ENCODE peak calls at places on chromosomes 1 and 21, in eight cellular contexts. H is cardiac muscle cell; U is CD4-positive, CD25-positive, alpha-beta regulatory T cell; Y is tibial artery; Z is coronary artery; B is skeletal muscle cell; M is astrocyte of the cerebellum; V is A549. O is an unnamed sample.

GRCh38 chr1:37741130-37741529 is 23.8 kb downstream of the EPHA10 start:
- DNase-seq in H (peak), U (no peak), Y (peak), Z (no peak), B (peak), M (no peak), V (no peak), O (peak)

GRCh38 chr1:91015358-91015780 is 6.5 kb downstream of the ZNF644 start:
- DNase-seq in H (no peak), U (no peak), Y (no peak), Z (no peak), B (no peak), M (no peak), V (no peak), O (no peak)

GRCh38 chr1:58782308-58783089 is 1.3 kb downstream of the JUN start:
- DNase-seq in H (peak), U (peak), Y (peak), Z (peak), B (no peak), M (no peak), V (no peak), O (no peak)

GRCh38 chr1:214446772-214447556 is 104.4 kb downstream of the PTPN14 start:
- DNase-seq in H (peak), U (no peak), Y (no peak), Z (no peak), B (peak), M (peak), V (peak), O (peak)

GRCh38 chr21:41897690-41898089 is 18.5 kb upstream of the PRDM15 start:
- DNase-seq in H (no peak), U (no peak), Y (no peak), Z (no peak), B (no peak), M (no peak), V (no peak), O (no peak)

GRCh38 chr1:2935184-2935583 is 86.1 kb upstream of the ACTRT2 start:
- DNase-seq in H (no peak), U (no peak), Y (no peak), Z (no peak), B (no peak), M (no peak), V (no peak), O (no peak)

GRCh38 chr1:17193222-17194132 is 11.5 kb upstream of the PADI1 start:
- DNase-seq in H (no peak), U (no peak), Y (no peak), Z (peak), B (no peak), M (no peak), V (no peak), O (no peak)

GRCh38 chr1:174222166-174222949 is 63.0 kb downstream of the RABGAP1L start:
- DNase-seq in H (peak), U (no peak), Y (no peak), Z (no peak), B (peak), M (peak), V (no peak), O (peak)

GRCh38 chr1:174623640-174624039 is 175.9 kb downstream of the GPR52 start:
- DNase-seq in H (no peak), U (no peak), Y (no peak), Z (no peak), B (no peak), M (no peak), V (no peak), O (no peak)

GRCh38 chr1:10620776-10621175 is 146.0 kb downstream of the PEX14 start:
- DNase-seq in H (no peak), U (no peak), Y (no peak), Z (no peak), B (no peak), M (no peak), V (no peak), O (no peak)

GRCh38 chr1:212935387-212935981 is 14.9 kb upstream of the VASH2 start:
- DNase-seq in H (no peak), U (no peak), Y (no peak), Z (no peak), B (no peak), M (no peak), V (no peak), O (no peak)

GRCh38 chr1:226979517-226980121 is 39.5 kb downstream of the COQ8A start:
- DNase-seq in H (no peak), U (no peak), Y (no peak), Z (peak), B (no peak), M (no peak), V (no peak), O (no peak)

GRCh38 chr21:21163904-21164303 is 165.7 kb downstream of the NCAM2 start:
- DNase-seq in H (peak), U (peak), Y (no peak), Z (no peak), B (peak), M (peak), V (peak), O (peak)

GRCh38 chr1:114609826-114610225 is 28.4 kb upstream of the BCAS2 start:
- DNase-seq in H (no peak), U (no peak), Y (no peak), Z (no peak), B (no peak), M (no peak), V (no peak), O (no peak)

GRCh38 chr1:197911857-197912696 is 5.1 kb upstream of the LHX9 start:
- DNase-seq in H (no peak), U (no peak), Y (no peak), Z (peak), B (no peak), M (no peak), V (no peak), O (no peak)

GRCh38 chr1:93448292-93448982 is 519 bp downstream of the FNBP1L start:
- DNase-seq in H (peak), U (no peak), Y (no peak), Z (no peak), B (no peak), M (no peak), V (peak), O (no peak)

GRCh38 chr1:93446837-93447451 is 974 bp upstream of the FNBP1L start:
- DNase-seq in H (peak), U (no peak), Y (no peak), Z (no peak), B (no peak), M (no peak), V (peak), O (no peak)

GRCh38 chr1:93448983-93449805 is 1.3 kb downstream of the FNBP1L start:
- DNase-seq in H (peak), U (no peak), Y (no peak), Z (no peak), B (no peak), M (no peak), V (peak), O (peak)

GRCh38 chr1:93447481-93448291 is at the start of gene FNBP1L:
- DNase-seq in H (peak), U (peak), Y (no peak), Z (peak), B (no peak), M (no peak), V (peak), O (no peak)

GRCh38 chr1:93450331-93450730 is 2.4 kb downstream of the FNBP1L start:
- DNase-seq in H (no peak), U (no peak), Y (no peak), Z (no peak), B (no peak), M (no peak), V (no peak), O (no peak)
- H3K4me3 ChIP-seq in H (no peak), U (no peak), Y (no peak), Z (no peak), B (no peak), M (no peak), V (no peak), O (peak)

GRCh38 chr1:19481826-19482398 is 3.4 kb downstream of the CAPZB start:
- DNase-seq in H (no peak), U (no peak), Y (no peak), Z (no peak), B (no peak), M (no peak), V (no peak), O (no peak)

GRCh38 chr1:19484338-19484792 is 974 bp downstream of the CAPZB start:
- DNase-seq in H (no peak), U (peak), Y (no peak), Z (no peak), B (no peak), M (no peak), V (no peak), O (no peak)

GRCh38 chr1:19484793-19485361 is 462 bp downstream of the CAPZB start:
- DNase-seq in H (peak), U (no peak), Y (no peak), Z (peak), B (no peak), M (no peak), V (peak), O (no peak)

GRCh38 chr1:19483261-19483660 is 2.1 kb downstream of the CAPZB start:
- DNase-seq in H (no peak), U (peak), Y (no peak), Z (no peak), B (no peak), M (no peak), V (no peak), O (no peak)

GRCh38 chr1:19483691-19484090 is 1.6 kb downstream of the CAPZB start:
- DNase-seq in H (no peak), U (no peak), Y (no peak), Z (no peak), B (no peak), M (no peak), V (no peak), O (no peak)
- H3K4me3 ChIP-seq in H (peak), U (peak), Y (peak), Z (peak), B (peak), M (peak), V (peak), O (peak)

DNA sequence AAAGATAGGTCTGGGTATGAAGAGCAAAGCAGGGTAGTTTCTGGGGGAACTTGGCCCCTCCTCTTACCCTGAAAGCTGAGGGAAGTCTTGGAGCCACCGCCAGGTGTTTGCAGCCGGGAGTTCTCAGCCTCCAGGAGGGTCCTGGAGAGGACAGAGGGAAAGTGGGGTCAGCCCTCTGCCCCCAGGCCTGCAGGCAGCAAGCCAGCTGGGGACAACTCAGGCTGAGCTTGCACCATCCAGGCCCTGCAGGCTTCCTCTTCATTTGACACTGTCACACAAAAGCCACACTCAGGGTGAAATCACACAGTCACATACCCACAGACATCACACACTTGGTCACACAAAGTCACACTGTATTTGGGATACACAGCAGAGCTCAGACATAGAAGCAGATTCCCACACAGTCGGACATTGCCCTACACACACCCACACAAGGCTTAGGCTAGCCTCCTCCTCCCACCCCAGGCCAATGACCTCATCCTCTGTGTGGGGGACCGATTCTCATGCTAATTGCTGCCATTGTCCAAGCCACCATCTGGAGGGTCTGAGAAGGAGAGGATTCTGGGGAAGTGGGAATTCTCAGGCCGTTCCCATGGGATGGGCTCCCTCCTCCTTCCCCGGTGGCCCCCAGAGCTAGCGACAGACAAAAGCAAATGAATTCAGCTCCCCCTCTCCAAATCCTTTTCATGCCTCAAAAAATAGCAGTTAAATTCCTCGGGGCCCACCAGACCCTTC is 3.7 kb downstream of the NES start:
- DNase-seq in H (peak), U (no peak), Y (no peak), Z (no peak), B (no peak), M (no peak), V (no peak), O (no peak)
- H3K4me3 ChIP-seq in H (peak), U (no peak), Y (no peak), Z (peak), B (peak), M (no peak), V (no peak), O (no peak)

DNA sequence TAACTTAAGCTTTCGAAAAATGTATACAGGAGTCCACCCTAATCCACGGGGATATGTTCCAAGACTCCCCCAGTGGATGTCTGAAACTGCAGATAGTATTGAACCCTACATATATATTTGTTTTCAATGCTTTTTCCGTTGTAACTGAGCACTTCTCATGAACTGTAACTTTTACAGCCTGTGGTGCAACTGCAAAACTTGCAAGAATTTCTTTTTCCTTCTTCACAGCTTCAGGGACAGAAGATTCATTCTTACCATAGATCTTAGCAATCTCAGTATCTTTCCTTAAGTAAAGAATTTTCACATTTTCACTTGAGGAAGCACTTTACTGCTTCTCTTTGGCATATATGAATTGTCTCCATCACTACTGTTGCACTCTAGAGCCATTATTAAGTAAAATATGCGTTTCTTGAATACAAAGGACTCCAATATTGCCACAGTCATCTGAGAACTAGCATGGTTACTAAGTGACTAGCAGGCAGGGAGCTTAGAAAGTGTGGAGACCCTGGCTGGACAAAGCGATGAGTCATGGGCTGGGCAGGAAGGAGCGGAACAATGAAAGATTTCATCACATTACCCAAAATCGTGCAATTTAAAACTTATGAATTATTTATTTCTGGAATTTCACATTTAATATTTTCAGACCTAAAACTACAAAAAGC is 14.1 kb downstream of the DPYD start:
- DNase-seq in H (peak), U (no peak), Y (peak), Z (peak), B (peak), M (peak), V (peak), O (no peak)
- H3K4me3 ChIP-seq in H (no peak), U (no peak), Y (no peak), Z (no peak), B (no peak), M (no peak), V (peak), O (no peak)

GRCh38 chr21:28516011-28516410 is 476.7 kb downstream of the LTN1 start:
- DNase-seq in H (no peak), U (no peak), Y (no peak), Z (no peak), B (no peak), M (no peak), V (no peak), O (no peak)
- H3K4me3 ChIP-seq in H (no peak), U (no peak), Y (no peak), Z (no peak), B (no peak), M (no peak), V (no peak), O (no peak)

DNA sequence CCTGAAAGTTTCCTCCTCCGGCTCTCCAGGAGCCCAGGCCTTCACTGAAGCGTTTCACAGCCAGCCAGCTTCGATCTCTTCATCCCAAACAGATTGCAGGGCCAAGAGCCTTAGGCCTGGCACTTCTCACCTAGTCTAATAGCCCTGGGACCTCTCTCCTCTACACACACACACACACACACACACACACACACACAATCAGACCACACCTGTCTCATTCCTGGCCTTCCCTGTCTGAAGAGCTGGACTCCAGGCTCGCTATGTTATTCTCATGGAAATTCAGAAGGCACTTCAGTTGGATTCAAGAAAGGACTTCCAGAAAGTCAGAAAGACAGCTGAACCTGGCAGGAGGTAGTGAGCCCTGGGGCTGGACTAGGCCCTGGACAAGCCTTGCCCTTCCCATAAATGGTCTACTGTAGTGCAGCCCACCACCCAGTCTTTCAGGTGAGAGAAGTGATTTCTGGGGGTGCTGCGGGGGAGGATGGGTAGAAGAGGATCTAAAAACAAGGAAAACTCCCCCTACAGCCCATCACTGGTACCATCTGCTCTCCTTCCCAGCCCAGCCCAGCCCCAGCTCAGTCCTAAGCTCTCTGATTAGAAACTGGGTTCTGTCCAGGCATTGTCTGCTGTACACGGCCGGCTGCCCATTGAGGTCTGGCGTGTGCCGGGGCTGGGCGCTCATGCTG is 2.7 kb downstream of the KIF21B start:
- DNase-seq in H (peak), U (peak), Y (no peak), Z (no peak), B (no peak), M (no peak), V (peak), O (no peak)
- H3K4me3 ChIP-seq in H (no peak), U (peak), Y (no peak), Z (no peak), B (no peak), M (no peak), V (no peak), O (no peak)

GRCh38 chr21:45110873-45111624 is 36.7 kb downstream of the ADARB1 start:
- DNase-seq in H (no peak), U (no peak), Y (no peak), Z (peak), B (no peak), M (no peak), V (no peak), O (no peak)
- H3K4me3 ChIP-seq in H (no peak), U (no peak), Y (no peak), Z (no peak), B (no peak), M (no peak), V (no peak), O (no peak)

DNA sequence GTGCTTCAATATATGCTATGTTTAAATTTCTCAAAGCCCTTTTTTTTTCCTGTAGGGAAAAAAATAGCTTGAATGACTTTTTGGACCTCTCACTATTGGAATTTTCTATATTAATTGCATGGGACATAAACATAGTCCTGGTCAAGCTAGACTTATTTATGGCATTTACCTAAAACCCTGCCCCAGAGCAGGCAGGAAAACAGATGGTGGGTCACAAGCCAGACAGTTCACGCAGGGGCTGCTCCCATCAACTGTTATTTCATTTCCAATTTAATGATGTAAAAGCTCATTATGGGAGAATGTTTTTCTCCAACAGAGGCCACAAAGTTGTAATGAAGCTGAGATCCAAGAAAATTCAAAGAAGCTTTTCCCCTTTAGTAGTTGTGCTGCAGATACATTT is 99.2 kb downstream of the SGIP1 start:
- DNase-seq in H (no peak), U (no peak), Y (no peak), Z (no peak), B (no peak), M (no peak), V (no peak), O (no peak)
- H3K4me3 ChIP-seq in H (no peak), U (no peak), Y (no peak), Z (no peak), B (no peak), M (no peak), V (no peak), O (no peak)

GRCh38 chr1:209648931-209649776 is 3.1 kb downstream of the LAMB3 start:
- DNase-seq in H (peak), U (no peak), Y (no peak), Z (no peak), B (peak), M (peak), V (peak), O (peak)
- H3K4me3 ChIP-seq in H (no peak), U (no peak), Y (no peak), Z (no peak), B (no peak), M (no peak), V (peak), O (peak)

GRCh38 chr1:20590313-20590777 is 1.4 kb downstream of the CDA start:
- DNase-seq in H (peak), U (no peak), Y (no peak), Z (no peak), B (no peak), M (no peak), V (no peak), O (peak)

GRCh38 chr1:20589331-20590312 is 725 bp downstream of the CDA start:
- DNase-seq in H (peak), U (no peak), Y (no peak), Z (no peak), B (peak), M (no peak), V (no peak), O (no peak)

GRCh38 chr1:20586939-20587638 is 1.8 kb upstream of the CDA start:
- DNase-seq in H (no peak), U (no peak), Y (no peak), Z (no peak), B (no peak), M (no peak), V (no peak), O (no peak)

GRCh38 chr1:20587639-20588017 is 1.3 kb upstream of the CDA start:
- DNase-seq in H (no peak), U (no peak), Y (no peak), Z (no peak), B (no peak), M (no peak), V (no peak), O (no peak)

DNA sequence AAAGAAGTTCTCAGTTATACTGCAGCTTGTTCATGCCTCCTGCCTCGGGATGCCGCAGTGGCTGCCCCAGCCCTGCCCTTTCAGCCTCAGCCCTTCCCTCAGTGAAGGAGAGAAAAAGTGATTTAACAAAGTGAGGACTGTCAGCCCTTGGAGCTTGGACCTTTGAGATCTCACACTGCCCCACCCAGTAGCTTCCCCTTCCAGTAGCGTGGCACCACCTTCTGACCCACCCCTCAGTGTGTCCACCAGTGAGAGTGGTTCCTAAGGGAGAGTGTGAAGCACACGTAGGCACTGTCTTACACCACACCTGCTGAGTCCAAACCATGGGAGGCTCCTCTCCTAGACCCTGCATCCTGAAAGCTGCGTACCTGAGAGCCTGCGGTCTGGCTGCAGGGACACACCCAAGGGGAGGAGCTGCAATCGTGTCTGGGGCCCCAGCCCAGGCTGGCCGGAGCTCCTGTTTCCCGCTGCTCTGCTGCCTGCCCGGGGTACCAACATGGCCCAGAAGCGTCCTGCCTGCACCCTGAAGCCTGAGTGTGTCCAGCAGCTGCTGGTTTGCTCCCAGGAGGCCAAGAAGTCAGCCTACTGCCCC is at the start of gene CDA:
- DNase-seq in H (no peak), U (no peak), Y (no peak), Z (no peak), B (no peak), M (no peak), V (peak), O (no peak)
- H3K4me3 ChIP-seq in H (no peak), U (no peak), Y (peak), Z (peak), B (peak), M (no peak), V (peak), O (peak)